ENCODE peak calls at places on chromosomes 7 and 10, in eight cellular contexts. H, L, J, W, D, R, M and K are unnamed samples.

GRCh38 chr10:125035136-125035535 is 93.2 kb downstream of the ZRANB1 start:
- DNase-seq in H (no peak), W (no peak), D (no peak), R (no peak), L (peak; percentile 64), M (no peak), J (no peak), K (no peak)

GRCh38 chr10:5293691-5294550 is 70.8 kb upstream of the UCN3 start:
- DNase-seq in R (peak; percentile 46), M (peak; percentile 69), W (peak; percentile 67), J (peak; percentile 62), H (peak; percentile 50), L (no peak), D (peak; percentile 69), K (peak; percentile 29)

GRCh38 chr10:44930904-44931620 is 19.9 kb downstream of the TMEM72 start:
- DNase-seq in M (no peak), H (no peak), W (no peak), R (no peak), J (no peak), D (no peak), L (no peak), K (no peak)

GRCh38 chr10:43230101-43230908 is 36.6 kb downstream of the RASGEF1A start:
- DNase-seq in H (no peak), M (peak; percentile 4), L (no peak), D (no peak), J (no peak), R (peak; percentile 1), W (peak; percentile 15), K (no peak)

GRCh38 chr7:153529651-153530165 is 522.5 kb upstream of the DPP6 start:
- DNase-seq in M (no peak), R (no peak), H (no peak), D (no peak), J (no peak), W (no peak), L (no peak), K (no peak)

GRCh38 chr10:8379906-8380832 is 325.7 kb downstream of the GATA3 start:
- DNase-seq in J (no peak), R (no peak), H (no peak), D (no peak), L (peak; percentile 61), W (no peak), M (no peak), K (no peak)

GRCh38 chr7:92135490-92135889 is 1.2 kb upstream of the CYP51A1 start:
- DNase-seq in L (no peak), J (peak; percentile 30), W (no peak), H (no peak), R (no peak), D (no peak), M (peak; percentile 19), K (peak; percentile 53)

GRCh38 chr7:13179011-13179574 is 491.7 kb downstream of the ARL4A start:
- DNase-seq in H (no peak), M (no peak), J (peak; percentile 56), R (no peak), W (no peak), L (peak; percentile 13), D (no peak), K (no peak)

GRCh38 chr7:98284335-98285036 is 3.0 kb downstream of the BRI3 start:
- DNase-seq in J (no peak), M (peak; percentile 85), H (no peak), L (peak; percentile 75), R (no peak), W (peak; percentile 84), D (no peak), K (peak; percentile 91)

GRCh38 chr7:5681423-5681822 is 100.0 kb downstream of the RNF216 start:
- DNase-seq in R (no peak), M (no peak), H (no peak), J (no peak), D (no peak), W (no peak), L (no peak), K (no peak)

GRCh38 chr10:116490028-116490662 is 55.6 kb upstream of the PNLIP start:
- DNase-seq in D (no peak), J (peak; percentile 17), W (no peak), L (peak; percentile 41), M (no peak), R (no peak), H (no peak), K (no peak)

GRCh38 chr7:123727071-123727837 is 21.5 kb downstream of the WASL start:
- DNase-seq in J (no peak), W (no peak), H (no peak), M (no peak), R (no peak), D (no peak), L (no peak), K (no peak)